ENCODE peak calls at places on chromosome 7, in five cellular contexts. R is sigmoid colon; E is brain microvascular endothelial cell; D is lung; B is CD8-positive, alpha-beta memory T cell. X is an unnamed sample.

GRCh38 chr7:30240401-30240800 is 44.0 kb upstream of the ZNRF2 start:
- DNase-seq in E (no peak), B (no peak), R (no peak), D (no peak), X (no peak)

GRCh38 chr7:116733924-116734591 is 62.1 kb downstream of the MET start:
- DNase-seq in E (no peak), D (no peak), R (no peak), B (no peak), X (no peak)

GRCh38 chr7:20194586-20194985 is 22.6 kb downstream of the MACC1 start:
- DNase-seq in B (no peak), D (no peak), R (no peak), E (no peak), X (no peak)

GRCh38 chr7:115299379-115300038 is 377.6 kb downstream of the MDFIC start:
- DNase-seq in B (no peak), E (no peak), D (no peak), R (no peak), X (no peak)

GRCh38 chr7:30968747-30969603 is 5.2 kb downstream of the GHRHR start:
- DNase-seq in E (no peak), R (peak; percentile 59), D (no peak), B (no peak), X (no peak)

GRCh38 chr7:155308330-155309020 is 10.8 kb downstream of the INSIG1 start:
- DNase-seq in E (no peak), R (no peak), B (no peak), D (peak; percentile 17), X (no peak)

GRCh38 chr7:151893405-151893923 is 16.5 kb upstream of the PRKAG2 start:
- DNase-seq in E (no peak), D (no peak), R (peak; percentile 27), B (no peak), X (no peak)

GRCh38 chr7:20172736-20173334 is 44.3 kb downstream of the MACC1 start:
- DNase-seq in D (no peak), R (peak; percentile 88), B (peak; percentile 1), E (peak; percentile 59), X (peak; percentile 33)

GRCh38 chr7:23346316-23346715 is 47.2 kb downstream of the MALSU1 start:
- DNase-seq in E (no peak), D (no peak), B (peak; percentile 41), R (no peak), X (peak; percentile 56)

GRCh38 chr7:81268551-81268950 is 349.7 kb upstream of the SEMA3C start:
- DNase-seq in D (no peak), R (no peak), E (no peak), B (no peak), X (no peak)

GRCh38 chr7:96996111-96996936 is 9.0 kb upstream of the DLX6 start:
- DNase-seq in E (no peak), D (no peak), R (no peak), B (no peak), X (no peak)

GRCh38 chr7:20783716-20784310 is 2.9 kb downstream of the SP8 start:
- DNase-seq in B (no peak), R (no peak), E (no peak), D (no peak), X (no peak)

GRCh38 chr7:33012364-33012763 is 50.2 kb downstream of the NT5C3A start:
- DNase-seq in D (no peak), E (no peak), B (no peak), R (no peak), X (no peak)

GRCh38 chr7:157565981-157566630 is 229.3 kb downstream of the DNAJB6 start:
- DNase-seq in B (no peak), D (no peak), E (no peak), R (peak; percentile 32), X (no peak)

GRCh38 chr7:29609162-29610030 is 45.8 kb downstream of the PRR15 start:
- DNase-seq in D (no peak), R (no peak), B (no peak), E (no peak), X (peak; percentile 19)

GRCh38 chr7:15015545-15016314 is 113.2 kb upstream of the DGKB start:
- DNase-seq in E (peak; percentile 42), R (no peak), D (no peak), B (peak; percentile 6), X (peak; percentile 55)
- H3K4me3 ChIP-seq in E (peak overlapping the region; percentile 18), R (peak overlapping the region; percentile 6), D (no peak overlapping the region), B (no peak overlapping the region), X (no peak overlapping the region)

GRCh38 chr7:134458341-134458805 is 527 bp downstream of the AKR1B1 start:
- DNase-seq in E (no peak), D (no peak), R (peak; percentile 74), B (peak; percentile 67), X (peak; percentile 15)
- H3K4me3 ChIP-seq in E (peak overlapping the region; percentile 91), D (peak overlapping the region; percentile 81), R (peak overlapping the region; percentile 98), B (peak overlapping the region; percentile 48), X (peak overlapping the region; percentile 81)

GRCh38 chr7:74462707-74463100 is 9.0 kb downstream of the GTF2IRD1 start:
- DNase-seq in R (no peak), E (no peak), D (no peak), B (no peak), X (no peak)
- H3K4me3 ChIP-seq in R (no peak overlapping the region), E (no peak overlapping the region), D (no peak overlapping the region), B (no peak overlapping the region), X (no peak overlapping the region)

GRCh38 chr7:47281966-47282643 is 299.8 kb downstream of the TNS3 start:
- DNase-seq in R (peak; percentile 48), E (no peak), D (no peak), B (no peak), X (no peak)

GRCh38 chr7:47281161-47281560 is 300.8 kb downstream of the TNS3 start:
- DNase-seq in D (no peak), R (peak; percentile 55), B (no peak), E (no peak), X (no peak)

GRCh38 chr7:47277321-47277781 is 304.6 kb downstream of the TNS3 start:
- DNase-seq in E (no peak), D (no peak), B (no peak), R (peak; percentile 60), X (no peak)

GRCh38 chr7:47278043-47278442 is 303.9 kb downstream of the TNS3 start:
- DNase-seq in B (no peak), R (no peak), E (no peak), D (no peak), X (no peak)

DNA sequence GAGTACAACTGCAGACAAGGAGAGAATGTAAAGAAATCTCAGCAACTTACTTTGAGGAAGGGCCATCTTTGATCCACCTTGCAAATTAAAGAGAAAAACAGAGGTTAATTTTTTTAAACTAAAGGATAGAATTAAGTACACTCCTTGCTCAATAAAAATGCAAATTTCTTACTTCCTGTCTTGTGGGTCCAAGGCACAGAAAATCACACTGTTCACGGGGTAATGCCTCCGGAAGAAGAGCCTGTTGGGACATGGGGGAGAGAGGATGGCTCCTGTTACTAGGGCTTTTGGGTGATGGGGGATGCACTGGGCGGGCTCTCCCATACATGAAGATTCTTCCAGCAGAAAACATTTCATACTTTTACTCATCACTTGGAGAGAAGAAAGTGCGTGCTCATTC is 301.8 kb downstream of the TNS3 start:
- DNase-seq in B (no peak), R (no peak), E (no peak), D (no peak), X (no peak)
- H3K4me3 ChIP-seq in B (no peak overlapping the region), R (no peak overlapping the region), E (no peak overlapping the region), D (no peak overlapping the region), X (no peak overlapping the region)

DNA sequence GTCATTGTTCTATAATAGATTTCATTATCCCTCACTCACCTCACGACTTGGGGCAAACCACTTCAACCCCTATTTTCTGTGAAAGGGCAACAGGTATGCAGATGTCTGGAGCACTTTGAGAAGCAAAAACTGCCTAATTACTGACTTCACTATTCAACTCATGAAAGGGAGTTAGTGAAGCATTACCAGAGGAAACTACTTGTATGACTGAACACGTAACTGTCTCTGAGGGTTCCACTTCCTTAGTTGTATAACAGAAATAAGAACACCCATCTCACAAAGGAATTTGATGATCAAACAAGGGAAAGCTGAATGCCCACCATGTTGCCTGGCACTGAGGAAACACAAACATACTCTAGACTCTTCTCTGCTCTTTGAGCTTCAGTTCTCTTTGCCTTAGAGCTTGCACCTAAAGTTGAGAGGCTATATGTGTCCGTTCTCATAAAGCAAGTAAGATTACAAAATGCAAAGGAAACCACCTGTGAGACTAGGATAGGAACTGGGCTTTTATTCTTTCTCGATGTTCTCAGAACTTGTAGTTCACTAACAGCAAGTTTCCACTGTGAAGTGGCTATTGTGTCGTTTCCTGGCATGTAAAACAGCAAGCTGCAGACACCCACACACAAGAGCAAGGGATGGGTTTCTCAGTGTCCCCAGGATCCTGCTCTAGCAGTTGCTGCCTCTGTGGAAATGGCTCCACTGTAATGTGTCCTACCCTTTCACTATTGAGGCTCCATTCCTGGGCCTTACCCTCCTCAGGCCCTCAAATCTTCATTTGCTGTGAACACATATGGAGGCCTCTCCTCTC is 2.6 kb downstream of the TMEM243 start:
- DNase-seq in D (no peak), R (no peak), E (no peak), B (peak; percentile 84), X (peak; percentile 70)
- H3K4me3 ChIP-seq in D (no peak overlapping the region), R (no peak overlapping the region), E (no peak overlapping the region), B (peak overlapping the region; percentile 87), X (peak overlapping the region; percentile 29)

DNA sequence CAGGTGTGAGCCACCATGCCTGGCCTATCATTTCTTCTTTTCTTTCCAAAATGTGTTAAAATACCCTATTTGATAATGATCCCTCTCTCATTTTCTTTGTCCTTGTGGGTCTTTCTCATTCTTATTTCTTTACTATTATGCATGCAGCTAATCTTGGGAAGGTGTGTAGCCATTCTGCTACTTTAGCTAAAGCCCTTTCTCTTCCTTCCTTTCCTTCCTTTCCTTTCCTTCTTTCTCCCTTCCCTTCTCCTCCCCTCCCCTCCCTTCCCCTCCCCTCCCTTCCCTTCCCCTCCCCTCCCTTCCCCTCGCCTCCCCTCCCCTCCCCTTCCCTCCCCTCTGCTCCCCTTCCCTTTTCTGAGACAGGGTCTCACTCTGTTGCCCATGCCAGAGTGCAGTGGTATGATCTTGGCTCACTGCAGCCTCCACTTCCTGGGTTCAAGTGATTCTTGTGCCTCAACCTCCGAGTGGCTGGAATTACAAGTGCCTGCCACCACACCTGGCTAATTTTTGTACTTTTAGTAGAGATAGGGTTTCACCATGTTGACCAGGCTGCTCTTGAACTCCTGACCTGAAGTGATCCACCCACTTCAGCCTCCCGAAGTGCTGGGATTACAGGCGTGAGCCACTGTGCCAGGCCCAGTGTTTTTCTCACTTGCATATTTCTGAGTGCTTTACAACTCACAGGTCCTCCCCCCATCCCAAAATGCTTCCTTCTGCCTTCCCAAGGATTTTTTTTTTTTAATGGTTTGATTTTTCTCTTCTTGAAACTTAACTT is 42.3 kb downstream of the HIP1 start:
- DNase-seq in R (no peak), B (no peak), E (no peak), D (peak; percentile 69), X (no peak)
- H3K4me3 ChIP-seq in R (no peak overlapping the region), B (no peak overlapping the region), E (no peak overlapping the region), D (no peak overlapping the region), X (no peak overlapping the region)

DNA sequence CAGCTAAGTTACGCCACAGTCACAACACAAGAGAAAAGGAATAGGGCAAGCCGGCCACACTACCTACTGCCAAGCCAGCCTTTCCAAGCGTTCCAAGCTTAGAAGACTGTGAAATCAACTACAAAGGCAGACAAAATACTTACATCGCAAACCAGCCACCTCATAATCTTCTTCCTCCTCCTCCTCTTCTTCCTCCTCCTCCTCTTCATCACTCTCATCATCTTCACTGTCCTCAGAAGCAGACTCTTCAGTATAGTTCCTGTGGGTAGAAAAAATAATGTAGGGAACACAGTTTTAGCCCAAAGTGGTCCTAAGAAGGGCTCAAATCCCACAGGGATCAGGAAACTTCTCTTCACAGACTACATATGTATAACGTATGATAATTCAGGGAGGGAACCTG is 13.5 kb downstream of the FZD9 start:
- DNase-seq in B (no peak), R (no peak), E (no peak), D (no peak), X (no peak)
- H3K4me3 ChIP-seq in B (no peak overlapping the region), R (no peak overlapping the region), E (no peak overlapping the region), D (no peak overlapping the region), X (no peak overlapping the region)

GRCh38 chr7:6589151-6589828 is 531 bp upstream of the INTS15 start:
- DNase-seq in D (no peak), R (peak; percentile 65), E (no peak), B (no peak), X (no peak)
- H3K4me3 ChIP-seq in D (no peak overlapping the region), R (peak overlapping the region; percentile 72), E (peak overlapping the region; percentile 41), B (peak overlapping the region; percentile 37), X (peak overlapping the region; percentile 35)